ENCODE peak calls at places on chromosomes 5 and 9, in nine cellular contexts. R is HFF-Myc, O is AG04450, A is endodermal cell, B is prostate gland, U is fibroblast of lung, I is esophagus squamous epithelium, H is lower lobe of right lung, W is SK-N-SH. Z is an unnamed sample.

GRCh38 chr5:122611401-122611800 is 163.5 kb upstream of the SNX2 start:
- DNase-seq in W (no peak), H (no peak), O (no peak), I (no peak), R (no peak), A (no peak), B (no peak), U (no peak), Z (peak; percentile 39)

GRCh38 chr5:57267796-57268195 is 93.9 kb downstream of the GPBP1 start:
- DNase-seq in O (no peak), U (peak; percentile 35), A (no peak), W (no peak), R (no peak), I (no peak), H (no peak), B (no peak), Z (no peak)

GRCh38 chr9:2017459-2018161 is 2.5 kb downstream of the SMARCA2 start:
- DNase-seq in W (peak; percentile 70), U (peak; percentile 80), H (peak; percentile 90), R (no peak), B (peak; percentile 68), A (peak; percentile 80), O (peak; percentile 37), I (peak; percentile 62), Z (peak; percentile 79)

GRCh38 chr5:147822686-147823491 is 8.6 kb downstream of the SPINK1 start:
- DNase-seq in H (no peak), I (no peak), R (peak; percentile 36), W (peak; percentile 48), O (peak; percentile 7), U (peak; percentile 85), A (peak; percentile 71), B (peak; percentile 32), Z (peak; percentile 88)

GRCh38 chr5:126106032-126106431 is 317.2 kb upstream of the GRAMD2B start:
- DNase-seq in I (no peak), H (no peak), A (no peak), O (no peak), B (no peak), R (no peak), W (no peak), U (peak; percentile 17), Z (peak; percentile 41)

GRCh38 chr9:77864096-77864889 is 167.3 kb downstream of the GNAQ start:
- DNase-seq in R (no peak), O (no peak), A (no peak), W (no peak), U (no peak), B (no peak), I (no peak), H (no peak), Z (peak; percentile 72)

GRCh38 chr5:89401659-89402058 is 518.7 kb upstream of the MEF2C start:
- DNase-seq in I (no peak), R (no peak), W (no peak), O (no peak), U (no peak), H (no peak), A (no peak), B (no peak), Z (no peak)

GRCh38 chr5:56984445-56984844 is 32.5 kb upstream of the MIER3 start:
- DNase-seq in U (no peak), W (no peak), A (no peak), O (no peak), I (no peak), R (no peak), B (no peak), H (no peak), Z (no peak)

GRCh38 chr9:121372563-121373400 is 2.7 kb upstream of the STOM start:
- DNase-seq in O (peak; percentile 68), B (peak; percentile 51), A (no peak), I (no peak), R (no peak), U (peak; percentile 83), H (no peak), W (no peak), Z (peak; percentile 68)

GRCh38 chr5:136036991-136037705 is 8.4 kb downstream of the TGFBI start:
- DNase-seq in I (no peak), R (peak; percentile 80), H (no peak), W (no peak), A (no peak), O (no peak), B (peak; percentile 23), U (no peak), Z (peak; percentile 69)

GRCh38 chr9:76810377-76810957 is 46.2 kb downstream of the PCA3 start:
- DNase-seq in W (peak; percentile 37), H (no peak), A (peak; percentile 83), U (peak; percentile 77), R (peak; percentile 43), I (no peak), B (peak; percentile 53), O (peak; percentile 38), Z (peak; percentile 86)

GRCh38 chr9:100324594-100325200 is 28.0 kb downstream of the TEX10 start:
- DNase-seq in I (no peak), B (no peak), A (no peak), O (peak; percentile 15), W (peak; percentile 12), R (no peak), U (peak; percentile 79), H (no peak), Z (peak; percentile 82)

GRCh38 chr5:33075731-33076130 is 364.6 kb downstream of the NPR3 start:
- DNase-seq in B (no peak), W (no peak), R (no peak), O (no peak), A (no peak), I (no peak), U (peak; percentile 45), H (no peak), Z (peak; percentile 51)

GRCh38 chr5:170225326-170226137 is 7.3 kb upstream of the C5orf58 start:
- DNase-seq in A (peak; percentile 93), I (no peak), B (peak; percentile 63), R (peak; percentile 22), U (peak; percentile 69), H (peak; percentile 55), W (peak; percentile 70), O (no peak), Z (peak; percentile 83)

GRCh38 chr5:170223349-170223748 is 9.4 kb upstream of the C5orf58 start:
- DNase-seq in A (no peak), W (no peak), I (no peak), U (no peak), R (no peak), H (no peak), O (no peak), B (no peak), Z (no peak)

GRCh38 chr5:170223906-170224305 is 8.9 kb upstream of the C5orf58 start:
- DNase-seq in A (no peak), H (no peak), W (no peak), R (no peak), B (no peak), I (no peak), O (no peak), U (no peak), Z (no peak)

GRCh38 chr5:170226661-170227060 is 6.1 kb upstream of the C5orf58 start:
- DNase-seq in B (no peak), U (no peak), W (peak; percentile 59), A (no peak), H (no peak), R (no peak), O (no peak), I (no peak), Z (no peak)

DNA sequence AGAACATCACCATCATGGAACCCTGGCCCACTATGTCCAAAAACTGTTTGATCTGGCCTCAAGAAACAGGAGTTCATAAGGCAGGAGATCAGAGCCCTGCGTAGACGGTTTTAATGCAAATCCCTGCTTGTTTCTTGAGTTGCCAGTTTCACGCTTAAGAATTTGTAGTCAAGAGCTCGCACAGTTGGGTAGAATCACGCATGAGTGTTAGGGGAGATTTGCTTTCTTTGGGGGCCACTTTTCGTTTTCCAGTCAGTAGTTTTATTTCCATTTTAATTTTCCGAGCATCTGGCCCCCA is 6.7 kb upstream of the C5orf58 start:
- DNase-seq in W (no peak), U (no peak), A (no peak), O (no peak), B (no peak), I (no peak), R (no peak), H (no peak), Z (no peak)
- TF ChIP-seq CTCF in W (no peak), U (no peak), A (no peak), O (no peak), B (no peak), I (no peak), R (no peak), H (no peak), Z (no peak)

DNA sequence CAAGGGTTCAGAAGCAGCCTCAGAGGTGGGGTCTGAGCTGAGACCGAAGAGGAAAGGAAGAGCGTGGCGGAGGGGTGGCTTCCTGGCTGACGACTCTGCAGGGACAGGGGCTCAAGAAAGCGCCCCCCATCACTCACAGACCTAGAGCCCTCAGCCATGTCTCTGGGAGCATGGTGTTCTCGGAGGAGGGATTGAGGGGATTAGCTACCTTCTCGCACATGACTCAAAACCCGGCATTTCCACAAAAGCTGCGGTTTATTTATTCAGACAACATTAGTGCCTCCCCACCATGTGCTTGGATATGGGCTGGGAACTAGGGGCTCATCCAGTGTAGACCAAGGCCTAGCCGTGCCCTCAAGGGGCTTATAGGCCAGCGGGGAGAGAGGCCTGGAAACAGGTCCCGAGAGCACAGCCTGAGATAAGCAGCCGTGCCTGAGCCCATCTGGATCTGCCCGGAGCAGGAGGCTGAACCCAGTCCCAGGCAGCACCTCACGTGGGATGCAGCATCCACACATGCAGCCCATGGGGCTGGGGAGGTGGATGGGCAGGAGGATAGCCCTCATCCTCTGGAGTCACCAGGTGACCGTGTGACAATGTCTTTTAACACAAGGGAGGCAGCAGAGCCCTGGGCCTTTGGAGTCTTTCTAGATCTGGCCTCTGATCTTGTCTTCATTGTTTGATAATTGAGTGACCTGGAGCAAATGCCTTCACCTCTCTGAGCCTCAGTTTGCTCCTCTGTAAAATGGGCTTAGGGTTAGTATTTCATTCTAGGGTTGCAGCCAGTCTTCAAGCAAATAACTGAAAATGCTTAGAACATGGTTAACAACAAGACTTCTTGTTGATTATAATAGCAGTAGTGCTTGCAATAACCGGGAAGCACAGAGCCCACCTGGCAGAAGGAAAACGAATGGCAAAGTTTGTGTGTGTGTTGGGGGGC is 878 bp upstream of the HMCN2 start:
- DNase-seq in U (no peak), A (peak; percentile 55), I (no peak), H (no peak), B (no peak), W (peak; percentile 53), O (no peak), R (no peak), Z (no peak)
- H3K4me3 ChIP-seq in U (no peak overlapping the region), A (no peak overlapping the region), I (peak overlapping the region; percentile 47), H (no peak overlapping the region), B (no peak overlapping the region), W (no peak overlapping the region), O (no peak overlapping the region), R (no peak overlapping the region), Z (no peak overlapping the region)

DNA sequence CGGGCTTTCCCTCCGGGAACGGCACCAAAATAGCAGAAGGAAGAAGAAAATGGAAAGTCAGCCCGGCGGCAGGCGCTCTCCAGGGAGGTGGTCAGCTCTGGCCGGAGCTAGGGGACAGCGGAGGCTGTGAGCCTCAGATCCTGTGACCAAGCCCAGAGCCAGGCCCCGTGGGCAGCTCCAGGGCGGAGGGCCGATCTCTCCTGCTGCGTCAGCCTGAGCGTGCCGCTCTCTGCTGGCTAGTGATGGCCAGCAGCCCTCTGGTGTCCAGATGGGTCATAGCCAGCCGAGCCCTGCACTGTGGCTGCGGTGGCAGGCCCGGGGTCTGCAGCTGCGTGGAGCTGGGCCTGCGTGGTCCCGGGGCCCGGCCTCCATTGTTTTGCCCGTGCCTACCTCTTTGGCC is 16.9 kb upstream of the NRARP start:
- DNase-seq in B (no peak), U (no peak), I (no peak), O (no peak), W (peak; percentile 62), A (peak; percentile 82), R (no peak), H (peak; percentile 50), Z (no peak)
- TF ChIP-seq CTCF in B (no peak), U (peak; percentile 14), I (no peak), O (no peak), W (no peak), A (peak; percentile 70), R (peak; percentile 27), H (peak; percentile 48), Z (peak; percentile 17)

GRCh38 chr5:139648205-139649081 is at the start of gene CXXC5:
- DNase-seq in I (no peak), R (no peak), A (peak; percentile 94), B (peak; percentile 82), W (peak; percentile 96), U (peak; percentile 86), H (peak; percentile 89), O (peak; percentile 68), Z (peak; percentile 90)
- H3K4me3 ChIP-seq in I (peak within 1 kb of the TSS; percentile 88), R (peak within 1 kb of the TSS; percentile 62), A (peak within 1 kb of the TSS; percentile 90), B (peak within 1 kb of the TSS; percentile 89), W (peak within 1 kb of the TSS; percentile 91), U (peak within 1 kb of the TSS; percentile 66), H (peak within 1 kb of the TSS; percentile 94), O (peak within 1 kb of the TSS; percentile 80), Z (peak within 1 kb of the TSS; percentile 82)

Z was measured in choroid plexus epithelial cell.